ENCODE peak calls at places on chromosomes 11 and 22, in six cellular contexts. One of them, this sample, is unnamed.

GRCh38 chr11:10605941-10606381 is 37.5 kb upstream of the LYVE1 start:
- DNase-seq in stomach: peak; percentile 46
- DNase-seq in A549: no peak
- DNase-seq in NB4: peak; percentile 88
- DNase-seq in lower leg skin: peak; percentile 36
- DNase-seq in heart left ventricle: peak; percentile 51
- DNase-seq in this sample: peak; percentile 23

GRCh38 chr11:130192845-130193267 is 33.3 kb downstream of the ST14 start:
- DNase-seq in NB4: no peak
- DNase-seq in stomach: no peak
- DNase-seq in lower leg skin: no peak
- DNase-seq in heart left ventricle: no peak
- DNase-seq in A549: no peak
- DNase-seq in this sample: no peak

GRCh38 chr22:20194681-20195593 is 44.1 kb upstream of the CCDC188 start:
- DNase-seq in NB4: no peak
- DNase-seq in stomach: no peak
- DNase-seq in lower leg skin: no peak
- DNase-seq in heart left ventricle: no peak
- DNase-seq in A549: no peak
- DNase-seq in this sample: no peak

GRCh38 chr11:3177931-3178330 is 12.8 kb upstream of the OSBPL5 start:
- DNase-seq in heart left ventricle: no peak
- DNase-seq in NB4: peak; percentile 74
- DNase-seq in A549: no peak
- DNase-seq in stomach: no peak
- DNase-seq in lower leg skin: no peak
- DNase-seq in this sample: no peak

GRCh38 chr11:68367252-68367651 is 54.9 kb downstream of the LRP5 start:
- DNase-seq in NB4: no peak
- DNase-seq in heart left ventricle: no peak
- DNase-seq in lower leg skin: no peak
- DNase-seq in A549: no peak
- DNase-seq in stomach: no peak
- DNase-seq in this sample: no peak

GRCh38 chr22:48950151-48950915 is 877.3 kb downstream of the BRD1 start:
- DNase-seq in stomach: peak; percentile 18
- DNase-seq in A549: no peak
- DNase-seq in heart left ventricle: no peak
- DNase-seq in NB4: peak; percentile 88
- DNase-seq in lower leg skin: peak; percentile 6
- DNase-seq in this sample: no peak

GRCh38 chr22:46914916-46915894 is 152.8 kb downstream of the TBC1D22A start:
- DNase-seq in stomach: no peak
- DNase-seq in lower leg skin: no peak
- DNase-seq in heart left ventricle: no peak
- DNase-seq in NB4: no peak
- DNase-seq in A549: no peak
- DNase-seq in this sample: no peak

GRCh38 chr11:58392741-58393140 is 13.9 kb downstream of the OR5B3 start:
- DNase-seq in stomach: no peak
- DNase-seq in NB4: no peak
- DNase-seq in heart left ventricle: no peak
- DNase-seq in A549: no peak
- DNase-seq in lower leg skin: no peak
- DNase-seq in this sample: no peak

GRCh38 chr11:44095506-44096359 is at the start of gene EXT2:
- DNase-seq in lower leg skin: peak; percentile 75
- DNase-seq in heart left ventricle: peak; percentile 88
- DNase-seq in stomach: peak; percentile 93
- DNase-seq in A549: peak; percentile 92
- DNase-seq in NB4: peak; percentile 82
- DNase-seq in this sample: peak; percentile 96

GRCh38 chr22:17087176-17088131 is 2.7 kb downstream of the IL17RA start:
- DNase-seq in A549: no peak
- DNase-seq in stomach: no peak
- DNase-seq in heart left ventricle: no peak
- DNase-seq in lower leg skin: no peak
- DNase-seq in NB4: peak; percentile 88
- DNase-seq in this sample: no peak

GRCh38 chr11:56404393-56404792 is 8.1 kb upstream of the OR5AL1 start:
- DNase-seq in heart left ventricle: no peak
- DNase-seq in lower leg skin: no peak
- DNase-seq in NB4: no peak
- DNase-seq in stomach: no peak
- DNase-seq in A549: no peak
- DNase-seq in this sample: no peak

GRCh38 chr22:41998361-41999261 is at the start of gene WBP2NL:
- DNase-seq in lower leg skin: peak; percentile 81
- DNase-seq in A549: peak; percentile 78
- DNase-seq in NB4: no peak
- DNase-seq in heart left ventricle: peak; percentile 82
- DNase-seq in stomach: peak; percentile 92
- DNase-seq in this sample: no peak

GRCh38 chr22:46638601-46639431 is 18.6 kb downstream of the GRAMD4 start:
- DNase-seq in heart left ventricle: no peak
- DNase-seq in NB4: no peak
- DNase-seq in lower leg skin: no peak
- DNase-seq in stomach: peak; percentile 65
- DNase-seq in A549: no peak
- DNase-seq in this sample: no peak

GRCh38 chr11:135033545-135033944 is 621.5 kb upstream of the B3GAT1 start:
- DNase-seq in heart left ventricle: no peak
- DNase-seq in A549: no peak
- DNase-seq in lower leg skin: no peak
- DNase-seq in NB4: peak; percentile 15
- DNase-seq in stomach: no peak
- DNase-seq in this sample: no peak

GRCh38 chr11:27158763-27159679 is 118.4 kb downstream of the BBOX1 start:
- DNase-seq in heart left ventricle: peak; percentile 34
- DNase-seq in NB4: peak; percentile 66
- DNase-seq in lower leg skin: peak; percentile 45
- DNase-seq in A549: peak; percentile 80
- DNase-seq in stomach: peak; percentile 43
- DNase-seq in this sample: peak; percentile 41

GRCh38 chr22:43894122-43894521 is 2.3 kb upstream of the PNPLA5 start:
- DNase-seq in stomach: no peak
- DNase-seq in heart left ventricle: no peak
- DNase-seq in A549: no peak
- DNase-seq in NB4: no peak
- DNase-seq in lower leg skin: no peak
- DNase-seq in this sample: no peak

GRCh38 chr11:128653828-128654231 is 40.0 kb upstream of the FLI1 start:
- DNase-seq in A549: peak; percentile 5
- DNase-seq in NB4: no peak
- DNase-seq in heart left ventricle: no peak
- DNase-seq in stomach: peak; percentile 44
- DNase-seq in lower leg skin: peak; percentile 62
- DNase-seq in this sample: no peak

GRCh38 chr11:65503923-65504670 is 5.3 kb downstream of the MALAT1 start:
- DNase-seq in stomach: no peak
- DNase-seq in A549: no peak
- DNase-seq in lower leg skin: no peak
- DNase-seq in heart left ventricle: no peak
- DNase-seq in NB4: peak; percentile 39
- DNase-seq in this sample: no peak

GRCh38 chr11:65506316-65506769 is 7.5 kb downstream of the MALAT1 start:
- DNase-seq in lower leg skin: no peak
- DNase-seq in heart left ventricle: no peak
- DNase-seq in stomach: no peak
- DNase-seq in NB4: peak; percentile 75
- DNase-seq in A549: no peak
- DNase-seq in this sample: no peak

GRCh38 chr11:65505434-65506315 is 6.8 kb downstream of the MALAT1 start:
- DNase-seq in lower leg skin: no peak
- DNase-seq in NB4: peak; percentile 38
- DNase-seq in heart left ventricle: no peak
- DNase-seq in stomach: no peak
- DNase-seq in A549: no peak
- DNase-seq in this sample: no peak

GRCh38 chr11:65504671-65505433 is 6.0 kb downstream of the MALAT1 start:
- DNase-seq in heart left ventricle: no peak
- DNase-seq in lower leg skin: no peak
- DNase-seq in NB4: peak; percentile 28
- DNase-seq in stomach: no peak
- DNase-seq in A549: no peak
- DNase-seq in this sample: no peak

GRCh38 chr11:65506770-65507485 is 8.1 kb downstream of the MALAT1 start:
- DNase-seq in NB4: no peak
- DNase-seq in stomach: peak; percentile 56
- DNase-seq in lower leg skin: no peak
- DNase-seq in heart left ventricle: peak; percentile 39
- DNase-seq in A549: no peak
- DNase-seq in this sample: no peak
- TF ChIP-seq POLR2A in NB4: peak; percentile 59
- TF ChIP-seq POLR2A in stomach: no peak
- TF ChIP-seq POLR2A in lower leg skin: no peak
- TF ChIP-seq POLR2A in heart left ventricle: peak; percentile 35
- TF ChIP-seq POLR2A in A549: peak; percentile 20
- TF ChIP-seq POLR2A in this sample: peak; percentile 53

DNA sequence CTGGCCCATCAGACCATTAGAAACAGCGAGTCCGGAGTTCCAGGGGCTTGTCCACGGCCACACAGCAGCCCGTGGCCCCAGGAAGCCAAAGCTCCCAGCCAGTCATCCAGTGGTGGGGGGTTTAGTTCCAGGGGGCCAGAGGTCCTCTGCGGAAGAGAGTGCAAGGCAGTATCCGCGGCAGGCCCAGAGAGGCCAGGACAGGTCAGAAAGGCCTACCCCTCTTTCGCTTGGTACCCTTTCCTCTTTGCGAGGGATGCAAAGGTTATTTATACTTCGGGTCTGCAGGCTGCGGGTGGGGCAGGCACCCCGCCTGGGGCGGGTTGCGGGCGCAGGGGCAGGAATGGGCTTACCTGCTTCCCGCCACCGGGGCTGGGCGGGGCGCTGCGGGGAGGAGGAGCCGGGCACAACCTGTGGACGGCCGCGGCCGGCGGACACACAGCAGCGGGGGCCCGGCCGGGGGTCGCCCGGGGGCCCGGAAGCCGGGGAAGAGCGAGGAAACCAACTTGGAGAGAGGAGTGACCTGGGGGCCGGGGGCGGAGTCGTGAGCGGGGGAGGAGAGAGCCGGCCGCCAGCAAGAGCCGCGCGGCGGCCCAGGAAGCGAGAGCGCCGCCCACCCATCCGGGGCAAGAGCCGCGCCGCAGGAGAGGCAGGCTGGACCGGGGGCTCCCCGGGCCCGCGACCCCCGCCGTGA is at the start of gene SH3BP1:
- DNase-seq in stomach: peak; percentile 59
- DNase-seq in NB4: peak; percentile 82
- DNase-seq in lower leg skin: no peak
- DNase-seq in heart left ventricle: no peak
- DNase-seq in A549: no peak
- DNase-seq in this sample: no peak
- TF ChIP-seq POLR2A in stomach: no peak
- TF ChIP-seq POLR2A in NB4: no peak
- TF ChIP-seq POLR2A in lower leg skin: no peak
- TF ChIP-seq POLR2A in heart left ventricle: no peak
- TF ChIP-seq POLR2A in A549: no peak
- TF ChIP-seq POLR2A in this sample: no peak

DNA sequence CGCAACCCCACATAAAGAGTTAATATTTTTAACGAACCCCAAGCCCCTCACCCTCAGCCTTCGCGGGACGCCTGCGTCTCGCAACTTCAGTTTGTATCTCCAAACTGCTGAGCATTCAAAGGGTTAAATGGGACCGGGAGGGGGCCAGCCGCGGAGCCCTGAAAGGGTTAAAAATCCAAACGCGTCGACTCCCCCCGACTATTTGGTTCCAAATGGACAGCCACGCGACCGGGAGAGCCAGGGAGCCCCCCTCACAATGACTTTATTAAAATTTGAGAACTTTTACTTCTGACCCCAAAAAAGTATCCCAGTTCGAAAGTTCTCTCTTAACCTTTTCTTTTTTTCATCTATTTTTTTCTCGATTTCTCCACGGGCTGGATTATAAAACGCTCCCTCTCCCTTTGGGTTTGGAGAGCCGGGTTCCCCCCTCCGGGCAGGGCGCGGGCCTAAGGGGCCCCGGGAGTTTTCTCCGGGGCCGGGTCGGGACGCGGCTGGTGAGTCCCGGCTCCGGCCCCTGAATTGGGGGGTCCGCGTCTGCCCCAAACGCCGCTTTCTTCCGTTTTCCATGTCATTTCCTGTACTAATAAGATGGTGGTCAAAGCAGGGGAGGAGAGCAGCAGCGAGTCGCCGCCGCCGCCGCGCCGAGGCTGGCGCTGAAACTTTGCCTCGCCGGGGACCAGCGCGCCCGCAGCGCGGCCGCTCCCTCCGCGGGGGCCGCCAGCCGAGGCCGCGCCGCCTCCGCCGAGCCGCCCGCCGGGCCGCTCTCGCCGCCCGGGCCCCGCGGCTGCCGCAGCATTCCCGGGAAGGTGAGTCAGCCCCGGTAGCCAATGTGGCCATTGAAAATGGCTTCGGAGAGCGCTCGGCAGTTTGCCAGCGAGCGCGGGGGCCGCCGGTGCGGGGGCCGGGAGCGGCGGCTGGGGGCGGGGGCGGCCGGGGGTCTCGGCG is at the start of gene PRDM11:
- DNase-seq in lower leg skin: no peak
- DNase-seq in A549: peak; percentile 80
- DNase-seq in heart left ventricle: peak; percentile 66
- DNase-seq in NB4: peak; percentile 65
- DNase-seq in stomach: peak; percentile 73
- DNase-seq in this sample: peak; percentile 95
- TF ChIP-seq POLR2A in lower leg skin: no peak
- TF ChIP-seq POLR2A in A549: peak; percentile 51
- TF ChIP-seq POLR2A in heart left ventricle: peak; percentile 35
- TF ChIP-seq POLR2A in NB4: no peak
- TF ChIP-seq POLR2A in stomach: no peak
- TF ChIP-seq POLR2A in this sample: peak; percentile 58

DNA sequence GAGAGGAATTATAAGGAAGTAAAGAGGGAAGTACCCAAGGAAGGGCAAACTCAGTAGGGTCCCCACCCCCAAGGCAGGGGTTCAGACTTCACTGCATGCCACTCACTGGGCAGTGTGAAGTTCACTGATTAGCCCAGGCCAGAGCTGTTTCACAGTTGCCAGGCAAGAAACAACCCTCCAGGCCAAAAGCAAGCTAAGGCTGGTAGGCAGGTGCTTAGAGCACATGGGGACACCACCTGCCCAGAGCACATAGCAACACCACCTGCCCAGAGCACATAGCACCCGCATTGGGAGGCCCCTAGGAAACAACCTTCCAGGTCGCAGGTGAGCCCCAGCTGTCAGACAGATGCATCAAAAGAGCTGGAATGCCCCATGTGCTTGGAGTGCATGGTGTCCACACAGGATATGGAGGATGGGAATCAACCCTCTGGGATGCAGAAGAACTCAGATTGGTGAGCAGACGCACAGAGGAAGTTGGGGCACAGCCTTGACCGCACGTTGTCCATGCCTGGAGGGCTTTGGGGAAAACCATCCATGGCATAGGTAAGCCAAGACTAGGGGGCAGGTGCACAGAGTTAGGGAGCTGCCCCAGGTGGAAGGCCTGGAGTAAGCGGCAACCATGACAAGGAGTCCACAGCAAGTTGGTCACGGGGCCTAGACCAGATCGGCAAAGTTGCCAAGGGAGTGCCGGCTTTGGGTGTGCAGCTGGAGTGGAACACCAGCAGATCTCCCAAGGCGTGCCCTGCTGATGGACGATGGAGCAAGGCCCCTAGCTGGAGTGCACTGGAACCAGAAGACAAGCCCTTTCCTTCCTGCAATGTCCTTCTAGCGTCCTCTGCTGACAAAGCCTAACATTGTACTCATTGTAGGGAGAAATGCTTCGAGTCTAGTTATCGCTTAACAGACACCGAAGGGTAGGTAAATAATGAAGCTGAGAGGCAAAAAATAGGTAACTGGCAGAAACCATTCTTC is 7.8 kb upstream of the TMEM216 start:
- DNase-seq in A549: no peak
- DNase-seq in lower leg skin: no peak
- DNase-seq in heart left ventricle: no peak
- DNase-seq in NB4: peak; percentile 77
- DNase-seq in stomach: no peak
- DNase-seq in this sample: no peak
- TF ChIP-seq POLR2A in A549: no peak
- TF ChIP-seq POLR2A in lower leg skin: no peak
- TF ChIP-seq POLR2A in heart left ventricle: no peak
- TF ChIP-seq POLR2A in NB4: no peak
- TF ChIP-seq POLR2A in stomach: no peak
- TF ChIP-seq POLR2A in this sample: no peak